ENCODE peak calls at places on chromosomes 13 and 19, in seven cellular contexts. One of them, this sample, is unnamed.

GRCh38 chr19:43984687-43985000 is 656 bp downstream of the ZNF155 start:
- DNase-seq in ACHN: no peak
- DNase-seq in LoVo: no peak
- DNase-seq in hypothalamus: no peak
- DNase-seq in HS-5: no peak
- DNase-seq in IMR-90: no peak
- DNase-seq in HAP-1: no peak
- DNase-seq in this sample: no peak

GRCh38 chr13:21676611-21677021 is 5.7 kb downstream of the FGF9 start:
- DNase-seq in ACHN: peak; percentile 29
- DNase-seq in LoVo: no peak
- DNase-seq in hypothalamus: no peak
- DNase-seq in HS-5: no peak
- DNase-seq in IMR-90: no peak
- DNase-seq in HAP-1: peak; percentile 17
- DNase-seq in this sample: no peak

GRCh38 chr13:31282741-31283455 is 83.1 kb downstream of the B3GLCT start:
- DNase-seq in ACHN: no peak
- DNase-seq in LoVo: no peak
- DNase-seq in hypothalamus: no peak
- DNase-seq in HS-5: no peak
- DNase-seq in IMR-90: no peak
- DNase-seq in HAP-1: no peak
- DNase-seq in this sample: no peak

GRCh38 chr19:3547301-3547731 is 8.3 kb downstream of the TEKTIP1 start:
- DNase-seq in ACHN: peak; percentile 26
- DNase-seq in LoVo: no peak
- DNase-seq in hypothalamus: no peak
- DNase-seq in HS-5: no peak
- DNase-seq in IMR-90: no peak
- DNase-seq in HAP-1: peak; percentile 47
- DNase-seq in this sample: no peak

GRCh38 chr13:34156841-34157365 is 339.0 kb downstream of the RFC3 start:
- DNase-seq in ACHN: peak; percentile 88
- DNase-seq in LoVo: peak; percentile 90
- DNase-seq in hypothalamus: no peak
- DNase-seq in HS-5: peak; percentile 49
- DNase-seq in IMR-90: peak; percentile 95
- DNase-seq in HAP-1: peak; percentile 16
- DNase-seq in this sample: no peak

GRCh38 chr13:89688908-89689307 is 1658.6 kb upstream of the MIR17HG start:
- DNase-seq in ACHN: no peak
- DNase-seq in LoVo: no peak
- DNase-seq in hypothalamus: peak; percentile 70
- DNase-seq in HS-5: no peak
- DNase-seq in IMR-90: no peak
- DNase-seq in HAP-1: no peak
- DNase-seq in this sample: peak; percentile 85

GRCh38 chr13:50693755-50694154 is 149.7 kb downstream of the DLEU7 start:
- DNase-seq in ACHN: no peak
- DNase-seq in LoVo: no peak
- DNase-seq in hypothalamus: no peak
- DNase-seq in HS-5: no peak
- DNase-seq in IMR-90: no peak
- DNase-seq in HAP-1: no peak
- DNase-seq in this sample: no peak

GRCh38 chr19:53424968-53425597 is 6.7 kb upstream of the ZNF761 start:
- DNase-seq in ACHN: no peak
- DNase-seq in LoVo: no peak
- DNase-seq in hypothalamus: peak; percentile 75
- DNase-seq in HS-5: no peak
- DNase-seq in IMR-90: peak; percentile 65
- DNase-seq in HAP-1: peak; percentile 84
- DNase-seq in this sample: peak; percentile 82

GRCh38 chr13:51584731-51585191 is 499 bp downstream of the WDFY2 start:
- DNase-seq in ACHN: peak; percentile 60
- DNase-seq in LoVo: peak; percentile 55
- DNase-seq in hypothalamus: no peak
- DNase-seq in HS-5: no peak
- DNase-seq in IMR-90: peak; percentile 37
- DNase-seq in HAP-1: peak; percentile 72
- DNase-seq in this sample: peak; percentile 40

GRCh38 chr13:74794147-74794546 is 659.9 kb upstream of the KLF12 start:
- DNase-seq in ACHN: no peak
- DNase-seq in LoVo: no peak
- DNase-seq in hypothalamus: no peak
- DNase-seq in HS-5: no peak
- DNase-seq in IMR-90: no peak
- DNase-seq in HAP-1: peak; percentile 9
- DNase-seq in this sample: no peak

GRCh38 chr19:44807652-44808462 is 1.0 kb upstream of the BCAM start:
- DNase-seq in ACHN: peak; percentile 79
- DNase-seq in LoVo: peak; percentile 53
- DNase-seq in hypothalamus: peak; percentile 5
- DNase-seq in HS-5: no peak
- DNase-seq in IMR-90: peak; percentile 34
- DNase-seq in HAP-1: peak; percentile 55
- DNase-seq in this sample: no peak

GRCh38 chr13:101152184-101152583 is 264.1 kb downstream of the NALCN start:
- DNase-seq in ACHN: no peak
- DNase-seq in LoVo: no peak
- DNase-seq in hypothalamus: no peak
- DNase-seq in HS-5: no peak
- DNase-seq in IMR-90: no peak
- DNase-seq in HAP-1: no peak
- DNase-seq in this sample: no peak

GRCh38 chr13:38202730-38203129 is 146.9 kb upstream of the UFM1 start:
- DNase-seq in ACHN: no peak
- DNase-seq in LoVo: no peak
- DNase-seq in hypothalamus: no peak
- DNase-seq in HS-5: peak; percentile 31
- DNase-seq in IMR-90: peak; percentile 2
- DNase-seq in HAP-1: no peak
- DNase-seq in this sample: no peak

GRCh38 chr19:55691561-55692481 is 16.8 kb downstream of the EPN1 start:
- DNase-seq in ACHN: no peak
- DNase-seq in LoVo: no peak
- DNase-seq in hypothalamus: no peak
- DNase-seq in HS-5: no peak
- DNase-seq in IMR-90: no peak
- DNase-seq in HAP-1: no peak
- DNase-seq in this sample: no peak

GRCh38 chr13:96141032-96141431 is 51.1 kb downstream of the HS6ST3 start:
- DNase-seq in ACHN: peak; percentile 32
- DNase-seq in LoVo: no peak
- DNase-seq in hypothalamus: no peak
- DNase-seq in HS-5: no peak
- DNase-seq in IMR-90: peak; percentile 2
- DNase-seq in HAP-1: no peak
- DNase-seq in this sample: peak; percentile 58

GRCh38 chr19:35292986-35293732 is 1.2 kb downstream of the MAG start:
- DNase-seq in ACHN: no peak
- DNase-seq in LoVo: no peak
- DNase-seq in hypothalamus: peak; percentile 30
- DNase-seq in HS-5: no peak
- DNase-seq in IMR-90: no peak
- DNase-seq in HAP-1: no peak
- DNase-seq in this sample: peak; percentile 87

GRCh38 chr13:42985312-42986175 is 6.5 kb downstream of the EPSTI1 start:
- DNase-seq in ACHN: no peak
- DNase-seq in LoVo: peak; percentile 46
- DNase-seq in hypothalamus: no peak
- DNase-seq in HS-5: no peak
- DNase-seq in IMR-90: no peak
- DNase-seq in HAP-1: peak; percentile 25
- DNase-seq in this sample: no peak

GRCh38 chr19:32373614-32374295 is 28.3 kb downstream of the ZNF507 start:
- DNase-seq in ACHN: peak; percentile 97
- DNase-seq in LoVo: peak; percentile 92
- DNase-seq in hypothalamus: peak; percentile 18
- DNase-seq in HS-5: peak; percentile 99
- DNase-seq in IMR-90: peak; percentile 100
- DNase-seq in HAP-1: no peak
- DNase-seq in this sample: peak; percentile 63

GRCh38 chr13:67369895-67370660 is 139.9 kb upstream of the PCDH9 start:
- DNase-seq in ACHN: peak; percentile 39
- DNase-seq in LoVo: no peak
- DNase-seq in hypothalamus: no peak
- DNase-seq in HS-5: no peak
- DNase-seq in IMR-90: peak; percentile 92
- DNase-seq in HAP-1: no peak
- DNase-seq in this sample: no peak

GRCh38 chr19:49861127-49861526 is 6.2 kb downstream of the PNKP start:
- DNase-seq in ACHN: no peak
- DNase-seq in LoVo: no peak
- DNase-seq in hypothalamus: no peak
- DNase-seq in HS-5: no peak
- DNase-seq in IMR-90: no peak
- DNase-seq in HAP-1: peak; percentile 72
- DNase-seq in this sample: no peak

GRCh38 chr13:30158774-30159445 is 148.4 kb downstream of the KATNAL1 start:
- DNase-seq in ACHN: peak; percentile 83
- DNase-seq in LoVo: no peak
- DNase-seq in hypothalamus: no peak
- DNase-seq in HS-5: no peak
- DNase-seq in IMR-90: peak; percentile 71
- DNase-seq in HAP-1: no peak
- DNase-seq in this sample: no peak

GRCh38 chr19:4083677-4084546 is 17.2 kb upstream of the ZBTB7A start:
- DNase-seq in ACHN: no peak
- DNase-seq in LoVo: no peak
- DNase-seq in hypothalamus: no peak
- DNase-seq in HS-5: no peak
- DNase-seq in IMR-90: no peak
- DNase-seq in HAP-1: peak; percentile 7
- DNase-seq in this sample: no peak

GRCh38 chr19:11091343-11092153 is 2.3 kb downstream of the LDLR start:
- DNase-seq in ACHN: peak; percentile 79
- DNase-seq in LoVo: peak; percentile 94
- DNase-seq in hypothalamus: peak; percentile 42
- DNase-seq in HS-5: peak; percentile 98
- DNase-seq in IMR-90: peak; percentile 90
- DNase-seq in HAP-1: peak; percentile 56
- DNase-seq in this sample: peak; percentile 45

GRCh38 chr19:56348289-56348877 is 33.7 kb upstream of the ZSCAN5A start:
- DNase-seq in ACHN: no peak
- DNase-seq in LoVo: no peak
- DNase-seq in hypothalamus: no peak
- DNase-seq in HS-5: no peak
- DNase-seq in IMR-90: no peak
- DNase-seq in HAP-1: peak; percentile 33
- DNase-seq in this sample: no peak

GRCh38 chr19:12772323-12772722 is 3.0 kb downstream of the HOOK2 start:
- DNase-seq in ACHN: no peak
- DNase-seq in LoVo: no peak
- DNase-seq in hypothalamus: no peak
- DNase-seq in HS-5: no peak
- DNase-seq in IMR-90: no peak
- DNase-seq in HAP-1: no peak
- DNase-seq in this sample: no peak

GRCh38 chr13:104460553-104460952 is 1394.3 kb upstream of the SLC10A2 start:
- DNase-seq in ACHN: no peak
- DNase-seq in LoVo: no peak
- DNase-seq in hypothalamus: no peak
- DNase-seq in HS-5: peak; percentile 4
- DNase-seq in IMR-90: no peak
- DNase-seq in HAP-1: no peak
- DNase-seq in this sample: no peak

GRCh38 chr19:34976611-34977010 is 12.6 kb upstream of the ZNF792 start:
- DNase-seq in ACHN: no peak
- DNase-seq in LoVo: no peak
- DNase-seq in hypothalamus: no peak
- DNase-seq in HS-5: no peak
- DNase-seq in IMR-90: no peak
- DNase-seq in HAP-1: no peak
- DNase-seq in this sample: no peak

GRCh38 chr13:111344471-111345191 is 24.2 kb downstream of the TEX29 start:
- DNase-seq in ACHN: peak; percentile 8
- DNase-seq in LoVo: no peak
- DNase-seq in hypothalamus: no peak
- DNase-seq in HS-5: no peak
- DNase-seq in IMR-90: peak; percentile 92
- DNase-seq in HAP-1: peak; percentile 59
- DNase-seq in this sample: no peak

GRCh38 chr19:49676136-49676689 is 858 bp upstream of the PRMT1 start:
- DNase-seq in ACHN: peak; percentile 91
- DNase-seq in LoVo: peak; percentile 90
- DNase-seq in hypothalamus: peak; percentile 83
- DNase-seq in HS-5: no peak
- DNase-seq in IMR-90: peak; percentile 95
- DNase-seq in HAP-1: no peak
- DNase-seq in this sample: no peak

GRCh38 chr19:49133621-49134454 is 14.5 kb downstream of the PPFIA3 start:
- DNase-seq in ACHN: no peak
- DNase-seq in LoVo: no peak
- DNase-seq in hypothalamus: no peak
- DNase-seq in HS-5: no peak
- DNase-seq in IMR-90: peak; percentile 70
- DNase-seq in HAP-1: no peak
- DNase-seq in this sample: no peak

GRCh38 chr13:29570058-29570654 is 25.3 kb downstream of the SLC7A1 start:
- DNase-seq in ACHN: no peak
- DNase-seq in LoVo: no peak
- DNase-seq in hypothalamus: no peak
- DNase-seq in HS-5: no peak
- DNase-seq in IMR-90: no peak
- DNase-seq in HAP-1: no peak
- DNase-seq in this sample: no peak

GRCh38 chr19:11479090-11479469 is 1.8 kb downstream of the ELAVL3 start:
- DNase-seq in ACHN: no peak
- DNase-seq in LoVo: no peak
- DNase-seq in hypothalamus: no peak
- DNase-seq in HS-5: no peak
- DNase-seq in IMR-90: no peak
- DNase-seq in HAP-1: no peak
- DNase-seq in this sample: no peak

GRCh38 chr13:41643502-41643901 is 186.2 kb downstream of the RGCC start:
- DNase-seq in ACHN: no peak
- DNase-seq in LoVo: no peak
- DNase-seq in hypothalamus: no peak
- DNase-seq in HS-5: no peak
- DNase-seq in IMR-90: no peak
- DNase-seq in HAP-1: no peak
- DNase-seq in this sample: no peak

This sample was measured in globus pallidus.